ENCODE peak calls at places on chromosome 3, in seven cellular contexts. One of them, this sample, is unnamed.

GRCh38 chr3:122214718-122215117 is 31.2 kb downstream of the CASR start:
- DNase-seq in GM23338: no peak
- DNase-seq in K562: no peak
- DNase-seq in A549: no peak
- DNase-seq in HCT116: no peak
- DNase-seq in SK-N-SH: no peak
- DNase-seq in GM12878: no peak
- DNase-seq in this sample: no peak

GRCh38 chr3:48919215-48920138 is 835 bp downstream of the ARIH2 start:
- DNase-seq in A549: peak
- DNase-seq in GM12878: no peak
- DNase-seq in K562: peak
- DNase-seq in GM23338: peak
- DNase-seq in HCT116: peak
- DNase-seq in SK-N-SH: peak
- DNase-seq in this sample: peak

GRCh38 chr3:171162986-171163723 is 136.6 kb upstream of the SLC2A2 start:
- DNase-seq in HCT116: no peak
- DNase-seq in GM23338: peak
- DNase-seq in SK-N-SH: no peak
- DNase-seq in K562: peak
- DNase-seq in A549: no peak
- DNase-seq in GM12878: no peak
- DNase-seq in this sample: peak

GRCh38 chr3:57646723-57647122 is 46.2 kb downstream of the DENND6A start:
- DNase-seq in GM23338: no peak
- DNase-seq in GM12878: no peak
- DNase-seq in HCT116: peak
- DNase-seq in A549: peak
- DNase-seq in K562: peak
- DNase-seq in SK-N-SH: peak
- DNase-seq in this sample: no peak

GRCh38 chr3:168047190-168047795 is 48.4 kb downstream of the GOLIM4 start:
- DNase-seq in HCT116: peak
- DNase-seq in GM23338: peak
- DNase-seq in GM12878: peak
- DNase-seq in SK-N-SH: peak
- DNase-seq in K562: peak
- DNase-seq in A549: peak
- DNase-seq in this sample: peak

GRCh38 chr3:182490601-182491485 is 302.5 kb upstream of the ATP11B start:
- DNase-seq in SK-N-SH: peak
- DNase-seq in GM12878: no peak
- DNase-seq in K562: peak
- DNase-seq in A549: peak
- DNase-seq in HCT116: peak
- DNase-seq in GM23338: peak
- DNase-seq in this sample: no peak

GRCh38 chr3:99753268-99753975 is 64.2 kb upstream of the CMSS1 start:
- DNase-seq in K562: peak
- DNase-seq in GM23338: peak
- DNase-seq in GM12878: peak
- DNase-seq in HCT116: peak
- DNase-seq in A549: peak
- DNase-seq in SK-N-SH: peak
- DNase-seq in this sample: no peak

GRCh38 chr3:57949779-57950618 is 58.2 kb upstream of the FLNB start:
- DNase-seq in HCT116: peak
- DNase-seq in SK-N-SH: no peak
- DNase-seq in A549: peak
- DNase-seq in GM12878: no peak
- DNase-seq in K562: no peak
- DNase-seq in GM23338: no peak
- DNase-seq in this sample: no peak

GRCh38 chr3:62260655-62261054 is 112.7 kb downstream of the FEZF2 start:
- DNase-seq in HCT116: no peak
- DNase-seq in GM23338: no peak
- DNase-seq in A549: no peak
- DNase-seq in SK-N-SH: peak
- DNase-seq in K562: no peak
- DNase-seq in GM12878: no peak
- DNase-seq in this sample: no peak

GRCh38 chr3:30894521-30895289 is at the start of gene GADL1:
- DNase-seq in K562: peak
- DNase-seq in SK-N-SH: peak
- DNase-seq in HCT116: no peak
- DNase-seq in GM12878: no peak
- DNase-seq in GM23338: peak
- DNase-seq in A549: peak
- DNase-seq in this sample: no peak

DNA sequence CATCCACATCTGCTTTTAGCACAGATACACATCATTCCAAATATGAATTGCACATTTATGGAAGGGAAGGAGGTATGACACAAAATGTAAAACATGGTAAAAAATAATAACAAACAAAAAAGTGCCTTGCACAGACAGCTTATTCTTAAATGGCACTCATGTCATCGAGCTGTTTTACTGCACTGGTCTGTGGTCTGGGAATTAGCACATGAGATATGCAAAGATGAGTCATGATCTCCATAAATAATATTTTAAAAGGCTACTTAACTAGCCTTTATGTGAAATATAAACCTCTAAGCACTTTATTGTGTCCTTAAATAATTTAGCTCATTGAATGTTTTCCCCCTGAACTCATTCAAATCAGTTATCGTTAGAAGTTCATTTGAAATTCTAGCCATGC is 142.2 kb upstream of the ZNF385D start:
- DNase-seq in K562: no peak
- DNase-seq in A549: no peak
- DNase-seq in HCT116: no peak
- DNase-seq in GM23338: no peak
- DNase-seq in SK-N-SH: no peak
- DNase-seq in GM12878: no peak
- DNase-seq in this sample: no peak
- TF ChIP-seq REST in K562: no peak
- TF ChIP-seq REST in A549: no peak
- TF ChIP-seq REST in HCT116: no peak
- TF ChIP-seq REST in GM23338: no peak
- TF ChIP-seq REST in SK-N-SH: no peak
- TF ChIP-seq REST in GM12878: no peak
- TF ChIP-seq REST in this sample: no peak

DNA sequence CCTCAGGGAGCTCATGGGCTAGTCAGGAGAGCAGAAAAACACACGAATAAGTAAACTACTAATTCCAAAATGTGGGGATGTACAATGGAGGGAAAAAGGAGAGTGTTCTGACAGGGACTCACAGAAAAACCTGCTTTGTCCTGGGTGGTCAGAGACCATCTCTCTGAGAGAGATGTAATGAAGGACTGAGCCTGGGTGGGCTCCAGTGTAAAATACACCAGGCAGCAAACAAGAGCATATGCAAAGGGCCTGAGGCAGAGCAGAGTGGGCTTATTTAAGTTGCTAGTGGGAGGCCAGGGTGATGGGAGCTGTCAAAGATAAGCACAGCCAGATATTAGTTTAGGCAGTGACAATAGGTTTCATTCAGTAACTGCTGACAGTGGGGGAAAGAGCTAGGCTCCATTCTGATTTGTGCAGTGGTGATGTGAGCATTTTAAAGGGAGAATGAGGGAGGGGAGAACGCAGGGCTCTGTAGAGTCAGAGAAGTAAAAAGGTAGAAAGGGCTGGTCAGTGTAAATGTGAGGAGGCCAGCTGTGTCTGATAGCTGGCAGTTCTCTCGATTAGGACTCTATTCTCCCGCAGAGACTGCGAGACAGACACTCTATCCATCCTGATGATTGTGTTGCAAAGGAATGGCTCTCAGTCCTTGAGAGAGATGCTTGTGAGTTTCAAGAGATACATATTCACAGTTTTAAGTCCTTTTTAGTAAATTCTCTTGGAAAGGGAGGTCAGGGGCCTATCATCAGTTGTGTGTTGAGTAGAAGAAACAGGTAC is 3.4 kb downstream of the TF start:
- DNase-seq in K562: no peak
- DNase-seq in SK-N-SH: no peak
- DNase-seq in GM23338: no peak
- DNase-seq in GM12878: no peak
- DNase-seq in A549: no peak
- DNase-seq in HCT116: no peak
- DNase-seq in this sample: no peak
- TF ChIP-seq REST in K562: no peak
- TF ChIP-seq REST in SK-N-SH: no peak
- TF ChIP-seq REST in GM23338: no peak
- TF ChIP-seq REST in GM12878: no peak
- TF ChIP-seq REST in A549: no peak
- TF ChIP-seq REST in HCT116: no peak
- TF ChIP-seq REST in this sample: no peak

DNA sequence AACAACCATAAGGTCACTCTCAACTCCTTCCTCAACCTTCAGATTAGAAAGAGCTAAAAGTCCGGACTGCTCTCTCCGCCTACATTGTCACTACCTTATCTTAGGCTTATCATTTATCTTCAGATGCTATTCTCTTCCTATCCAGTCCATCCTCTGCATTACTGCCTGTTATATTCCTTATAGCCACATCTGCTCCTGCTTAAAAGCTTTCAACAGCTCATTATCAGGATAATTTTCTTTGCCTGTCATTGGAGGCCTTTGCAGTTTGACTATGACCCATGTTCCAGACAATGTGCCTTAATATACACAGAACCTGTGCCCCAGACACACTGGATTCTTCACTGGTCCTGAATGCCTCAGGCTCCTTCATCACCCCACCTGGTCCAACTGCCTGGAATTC is 184.1 kb upstream of the SETMAR start:
- DNase-seq in SK-N-SH: peak
- DNase-seq in GM12878: no peak
- DNase-seq in A549: no peak
- DNase-seq in K562: no peak
- DNase-seq in GM23338: no peak
- DNase-seq in HCT116: no peak
- DNase-seq in this sample: no peak
- TF ChIP-seq REST in SK-N-SH: no peak
- TF ChIP-seq REST in GM12878: no peak
- TF ChIP-seq REST in A549: no peak
- TF ChIP-seq REST in K562: no peak
- TF ChIP-seq REST in GM23338: no peak
- TF ChIP-seq REST in HCT116: no peak
- TF ChIP-seq REST in this sample: no peak

GRCh38 chr3:16831846-16832245 is 52.9 kb upstream of the PLCL2 start:
- DNase-seq in K562: no peak
- DNase-seq in SK-N-SH: no peak
- DNase-seq in A549: no peak
- DNase-seq in GM12878: no peak
- DNase-seq in GM23338: no peak
- DNase-seq in HCT116: no peak
- DNase-seq in this sample: no peak

GRCh38 chr3:16824085-16824696 is 60.6 kb upstream of the PLCL2 start:
- DNase-seq in K562: no peak
- DNase-seq in HCT116: no peak
- DNase-seq in A549: no peak
- DNase-seq in GM12878: peak
- DNase-seq in SK-N-SH: no peak
- DNase-seq in GM23338: no peak
- DNase-seq in this sample: peak

GRCh38 chr3:16834214-16834613 is 50.5 kb upstream of the PLCL2 start:
- DNase-seq in HCT116: no peak
- DNase-seq in K562: no peak
- DNase-seq in SK-N-SH: no peak
- DNase-seq in A549: no peak
- DNase-seq in GM12878: no peak
- DNase-seq in GM23338: no peak
- DNase-seq in this sample: peak

GRCh38 chr3:16825617-16826204 is 59.0 kb upstream of the PLCL2 start:
- DNase-seq in K562: no peak
- DNase-seq in GM23338: no peak
- DNase-seq in SK-N-SH: no peak
- DNase-seq in HCT116: no peak
- DNase-seq in A549: no peak
- DNase-seq in GM12878: no peak
- DNase-seq in this sample: no peak

DNA sequence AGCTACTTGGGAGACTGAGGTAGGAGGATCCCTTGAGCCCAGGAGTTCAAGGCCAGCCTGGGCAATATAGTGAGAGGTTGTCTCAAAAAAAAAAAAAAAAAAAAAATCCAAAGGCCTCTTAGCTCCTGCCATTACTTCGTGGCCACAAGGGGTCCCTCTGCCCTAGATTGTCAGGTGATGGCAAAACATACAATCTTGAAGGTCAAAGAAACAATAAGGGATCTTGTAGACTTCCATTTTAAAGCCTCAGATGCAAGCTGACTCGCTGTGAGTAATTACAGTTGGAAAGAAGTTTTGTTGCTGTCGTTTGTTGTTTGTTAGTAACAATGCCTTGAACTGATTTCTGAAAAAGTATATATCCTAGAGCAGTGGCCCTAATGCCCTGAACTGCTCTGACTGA is 55.9 kb upstream of the PLCL2 start:
- DNase-seq in K562: peak
- DNase-seq in SK-N-SH: no peak
- DNase-seq in HCT116: peak
- DNase-seq in A549: peak
- DNase-seq in GM12878: no peak
- DNase-seq in GM23338: peak
- DNase-seq in this sample: peak
- TF ChIP-seq REST in K562: no peak
- TF ChIP-seq REST in SK-N-SH: no peak
- TF ChIP-seq REST in HCT116: no peak
- TF ChIP-seq REST in A549: no peak
- TF ChIP-seq REST in GM12878: no peak
- TF ChIP-seq REST in GM23338: no peak
- TF ChIP-seq REST in this sample: no peak

GRCh38 chr3:137420198-137420995 is 343.7 kb upstream of the SOX14 start:
- DNase-seq in GM23338: no peak
- DNase-seq in K562: no peak
- DNase-seq in GM12878: no peak
- DNase-seq in A549: no peak
- DNase-seq in HCT116: no peak
- DNase-seq in SK-N-SH: no peak
- DNase-seq in this sample: no peak
- TF ChIP-seq REST in GM23338: no peak
- TF ChIP-seq REST in K562: no peak
- TF ChIP-seq REST in GM12878: no peak
- TF ChIP-seq REST in A549: no peak
- TF ChIP-seq REST in HCT116: no peak
- TF ChIP-seq REST in SK-N-SH: no peak
- TF ChIP-seq REST in this sample: no peak

GRCh38 chr3:24615177-24615576 is 120.5 kb upstream of the THRB start:
- DNase-seq in A549: no peak
- DNase-seq in GM12878: no peak
- DNase-seq in SK-N-SH: no peak
- DNase-seq in GM23338: no peak
- DNase-seq in K562: no peak
- DNase-seq in HCT116: no peak
- DNase-seq in this sample: no peak
- TF ChIP-seq REST in A549: no peak
- TF ChIP-seq REST in GM12878: no peak
- TF ChIP-seq REST in SK-N-SH: no peak
- TF ChIP-seq REST in GM23338: no peak
- TF ChIP-seq REST in K562: no peak
- TF ChIP-seq REST in HCT116: no peak
- TF ChIP-seq REST in this sample: no peak

This sample was measured in HL-60.